ENCODE peak calls at places on chromosomes 5 and 9, in nine cellular contexts. One of them, this sample, is unnamed.

GRCh38 chr5:138840100-138840499 is 35.0 kb downstream of the LRRTM2 start:
- DNase-seq in foreskin keratinocyte: no peak
- DNase-seq in EL: no peak
- DNase-seq in globus pallidus: no peak
- DNase-seq in HCT116: no peak
- DNase-seq in HS-27A: no peak
- DNase-seq in fibroblast of the conjunctiva: no peak
- DNase-seq in ecto neural progenitor cell: no peak
- DNase-seq in central memory CD4-positive, alpha-beta T cell: no peak
- DNase-seq in this sample: no peak

GRCh38 chr9:573551-574410 is 267.7 kb upstream of the DMRT1 start:
- DNase-seq in HCT116: no peak
- DNase-seq in HS-27A: no peak
- DNase-seq in central memory CD4-positive, alpha-beta T cell: no peak
- DNase-seq in ecto neural progenitor cell: no peak
- DNase-seq in EL: no peak
- DNase-seq in fibroblast of the conjunctiva: no peak
- DNase-seq in globus pallidus: no peak
- DNase-seq in foreskin keratinocyte: no peak
- DNase-seq in this sample: no peak

GRCh38 chr5:80072103-80073073 is 37.2 kb downstream of the THBS4 start:
- DNase-seq in EL: peak; percentile 35
- DNase-seq in HCT116: no peak
- DNase-seq in fibroblast of the conjunctiva: no peak
- DNase-seq in central memory CD4-positive, alpha-beta T cell: no peak
- DNase-seq in ecto neural progenitor cell: peak; percentile 23
- DNase-seq in foreskin keratinocyte: no peak
- DNase-seq in globus pallidus: no peak
- DNase-seq in HS-27A: no peak
- DNase-seq in this sample: no peak

GRCh38 chr5:33641722-33642505 is 201.1 kb downstream of the TARS1 start:
- DNase-seq in fibroblast of the conjunctiva: no peak
- DNase-seq in foreskin keratinocyte: peak; percentile 55
- DNase-seq in EL: peak; percentile 18
- DNase-seq in ecto neural progenitor cell: no peak
- DNase-seq in HCT116: no peak
- DNase-seq in globus pallidus: no peak
- DNase-seq in HS-27A: no peak
- DNase-seq in central memory CD4-positive, alpha-beta T cell: peak; percentile 53
- DNase-seq in this sample: no peak

GRCh38 chr9:97706246-97706645 is 9.1 kb upstream of the XPA start:
- DNase-seq in EL: no peak
- DNase-seq in central memory CD4-positive, alpha-beta T cell: no peak
- DNase-seq in HCT116: no peak
- DNase-seq in HS-27A: no peak
- DNase-seq in globus pallidus: no peak
- DNase-seq in ecto neural progenitor cell: no peak
- DNase-seq in fibroblast of the conjunctiva: no peak
- DNase-seq in foreskin keratinocyte: no peak
- DNase-seq in this sample: no peak

GRCh38 chr5:123610665-123611406 is 98.9 kb downstream of the CSNK1G3 start:
- DNase-seq in foreskin keratinocyte: peak; percentile 10
- DNase-seq in EL: peak; percentile 65
- DNase-seq in HS-27A: peak; percentile 9
- DNase-seq in fibroblast of the conjunctiva: peak; percentile 63
- DNase-seq in central memory CD4-positive, alpha-beta T cell: peak; percentile 49
- DNase-seq in globus pallidus: peak; percentile 70
- DNase-seq in ecto neural progenitor cell: no peak
- DNase-seq in HCT116: peak; percentile 54
- DNase-seq in this sample: no peak

GRCh38 chr5:67163863-67164595 is 32.6 kb downstream of the CD180 start:
- DNase-seq in EL: no peak
- DNase-seq in HCT116: no peak
- DNase-seq in HS-27A: no peak
- DNase-seq in central memory CD4-positive, alpha-beta T cell: no peak
- DNase-seq in foreskin keratinocyte: no peak
- DNase-seq in ecto neural progenitor cell: no peak
- DNase-seq in fibroblast of the conjunctiva: no peak
- DNase-seq in globus pallidus: no peak
- DNase-seq in this sample: peak; percentile 80

GRCh38 chr5:179258001-179258921 is 87.0 kb downstream of the ADAMTS2 start:
- DNase-seq in EL: peak; percentile 33
- DNase-seq in ecto neural progenitor cell: peak; percentile 35
- DNase-seq in HCT116: no peak
- DNase-seq in globus pallidus: no peak
- DNase-seq in fibroblast of the conjunctiva: no peak
- DNase-seq in HS-27A: no peak
- DNase-seq in foreskin keratinocyte: no peak
- DNase-seq in central memory CD4-positive, alpha-beta T cell: no peak
- DNase-seq in this sample: peak; percentile 59

GRCh38 chr5:148267972-148268371 is 622 bp upstream of the SPINK13 start:
- DNase-seq in HCT116: no peak
- DNase-seq in HS-27A: no peak
- DNase-seq in fibroblast of the conjunctiva: no peak
- DNase-seq in foreskin keratinocyte: no peak
- DNase-seq in central memory CD4-positive, alpha-beta T cell: no peak
- DNase-seq in ecto neural progenitor cell: no peak
- DNase-seq in globus pallidus: no peak
- DNase-seq in EL: no peak
- DNase-seq in this sample: no peak

GRCh38 chr5:44660251-44660650 is 148.5 kb upstream of the MRPS30 start:
- DNase-seq in fibroblast of the conjunctiva: no peak
- DNase-seq in ecto neural progenitor cell: no peak
- DNase-seq in HCT116: no peak
- DNase-seq in central memory CD4-positive, alpha-beta T cell: no peak
- DNase-seq in foreskin keratinocyte: no peak
- DNase-seq in HS-27A: no peak
- DNase-seq in globus pallidus: no peak
- DNase-seq in EL: no peak
- DNase-seq in this sample: no peak

GRCh38 chr5:158770506-158770905 is 329.2 kb downstream of the EBF1 start:
- DNase-seq in foreskin keratinocyte: no peak
- DNase-seq in EL: no peak
- DNase-seq in central memory CD4-positive, alpha-beta T cell: no peak
- DNase-seq in globus pallidus: no peak
- DNase-seq in HCT116: peak; percentile 6
- DNase-seq in ecto neural progenitor cell: peak; percentile 50
- DNase-seq in HS-27A: no peak
- DNase-seq in fibroblast of the conjunctiva: peak; percentile 68
- DNase-seq in this sample: no peak

GRCh38 chr5:6803981-6804550 is 90.8 kb downstream of the TENT4A start:
- DNase-seq in central memory CD4-positive, alpha-beta T cell: no peak
- DNase-seq in globus pallidus: no peak
- DNase-seq in ecto neural progenitor cell: no peak
- DNase-seq in HS-27A: no peak
- DNase-seq in EL: no peak
- DNase-seq in foreskin keratinocyte: no peak
- DNase-seq in HCT116: no peak
- DNase-seq in fibroblast of the conjunctiva: no peak
- DNase-seq in this sample: no peak

GRCh38 chr9:106772523-106773290 is 90.3 kb upstream of the ZNF462 start:
- DNase-seq in ecto neural progenitor cell: no peak
- DNase-seq in HCT116: no peak
- DNase-seq in foreskin keratinocyte: no peak
- DNase-seq in HS-27A: no peak
- DNase-seq in central memory CD4-positive, alpha-beta T cell: no peak
- DNase-seq in fibroblast of the conjunctiva: peak; percentile 12
- DNase-seq in EL: peak; percentile 20
- DNase-seq in globus pallidus: no peak
- DNase-seq in this sample: no peak

GRCh38 chr5:134092875-134093274 is 21.6 kb upstream of the TCF7 start:
- DNase-seq in central memory CD4-positive, alpha-beta T cell: no peak
- DNase-seq in foreskin keratinocyte: peak; percentile 79
- DNase-seq in HCT116: no peak
- DNase-seq in EL: no peak
- DNase-seq in fibroblast of the conjunctiva: no peak
- DNase-seq in ecto neural progenitor cell: no peak
- DNase-seq in globus pallidus: no peak
- DNase-seq in HS-27A: no peak
- DNase-seq in this sample: no peak

GRCh38 chr5:17511775-17512325 is 6.3 kb upstream of the TAF11L3 start:
- DNase-seq in ecto neural progenitor cell: no peak
- DNase-seq in foreskin keratinocyte: no peak
- DNase-seq in HS-27A: no peak
- DNase-seq in globus pallidus: no peak
- DNase-seq in EL: no peak
- DNase-seq in central memory CD4-positive, alpha-beta T cell: no peak
- DNase-seq in HCT116: no peak
- DNase-seq in fibroblast of the conjunctiva: no peak
- DNase-seq in this sample: no peak

GRCh38 chr9:93207326-93207814 is 23.4 kb downstream of the WNK2 start:
- DNase-seq in EL: peak; percentile 18
- DNase-seq in HCT116: no peak
- DNase-seq in fibroblast of the conjunctiva: peak; percentile 47
- DNase-seq in globus pallidus: peak; percentile 55
- DNase-seq in foreskin keratinocyte: no peak
- DNase-seq in ecto neural progenitor cell: no peak
- DNase-seq in central memory CD4-positive, alpha-beta T cell: no peak
- DNase-seq in HS-27A: no peak
- DNase-seq in this sample: peak; percentile 94

GRCh38 chr9:129735546-129735945 is 17.3 kb downstream of the PTGES start:
- DNase-seq in central memory CD4-positive, alpha-beta T cell: no peak
- DNase-seq in foreskin keratinocyte: no peak
- DNase-seq in globus pallidus: no peak
- DNase-seq in HS-27A: no peak
- DNase-seq in HCT116: no peak
- DNase-seq in fibroblast of the conjunctiva: no peak
- DNase-seq in EL: no peak
- DNase-seq in ecto neural progenitor cell: no peak
- DNase-seq in this sample: no peak

GRCh38 chr5:103414598-103414997 is 148.0 kb downstream of the NUDT12 start:
- DNase-seq in ecto neural progenitor cell: peak; percentile 57
- DNase-seq in EL: no peak
- DNase-seq in HCT116: no peak
- DNase-seq in fibroblast of the conjunctiva: no peak
- DNase-seq in globus pallidus: no peak
- DNase-seq in HS-27A: no peak
- DNase-seq in central memory CD4-positive, alpha-beta T cell: no peak
- DNase-seq in foreskin keratinocyte: no peak
- DNase-seq in this sample: no peak

This sample was measured in posterior cingulate gyrus.